ENCODE peak calls at places on chromosomes 3 and 15, in ten cellular contexts. One of them, this sample, is unnamed.

GRCh38 chr3:121998030-121998580 is 23.9 kb downstream of the ILDR1 start:
- DNase-seq in endothelial cell: peak
- DNase-seq in stimulated activated CD8-positive, alpha-beta memory T cell treated with anti-CD3 and anti-CD28 coated beads, Interleukin-7, amount 100 ng/mL, for 24 hours: no peak
- DNase-seq in activated CD8-positive, alpha-beta T cell treated with anti-CD3 and anti-CD28 coated beads, Interleukin-2, amount 10 ng/mL, durations not matched to agents 7 days and 5 days: no peak
- DNase-seq in GM23338: no peak
- DNase-seq in mucosa of gallbladder: no peak
- DNase-seq in kidney glomerular epithelial cell: peak
- DNase-seq in central memory CD4-positive, alpha-beta T cell: no peak
- DNase-seq in D341Med: no peak
- DNase-seq in heart left ventricle: no peak
- DNase-seq in this sample: no peak

GRCh38 chr15:78065973-78066946 is 11.3 kb downstream of the TBC1D2B start:
- DNase-seq in endothelial cell: no peak
- DNase-seq in stimulated activated CD8-positive, alpha-beta memory T cell treated with anti-CD3 and anti-CD28 coated beads, Interleukin-7, amount 100 ng/mL, for 24 hours: no peak
- DNase-seq in activated CD8-positive, alpha-beta T cell treated with anti-CD3 and anti-CD28 coated beads, Interleukin-2, amount 10 ng/mL, durations not matched to agents 7 days and 5 days: no peak
- DNase-seq in GM23338: no peak
- DNase-seq in mucosa of gallbladder: no peak
- DNase-seq in kidney glomerular epithelial cell: no peak
- DNase-seq in central memory CD4-positive, alpha-beta T cell: no peak
- DNase-seq in D341Med: no peak
- DNase-seq in heart left ventricle: no peak
- DNase-seq in this sample: no peak

GRCh38 chr3:69389520-69390248 is 3.8 kb upstream of the FRMD4B start:
- DNase-seq in endothelial cell: no peak
- DNase-seq in stimulated activated CD8-positive, alpha-beta memory T cell treated with anti-CD3 and anti-CD28 coated beads, Interleukin-7, amount 100 ng/mL, for 24 hours: no peak
- DNase-seq in activated CD8-positive, alpha-beta T cell treated with anti-CD3 and anti-CD28 coated beads, Interleukin-2, amount 10 ng/mL, durations not matched to agents 7 days and 5 days: no peak
- DNase-seq in GM23338: no peak
- DNase-seq in mucosa of gallbladder: no peak
- DNase-seq in kidney glomerular epithelial cell: no peak
- DNase-seq in central memory CD4-positive, alpha-beta T cell: no peak
- DNase-seq in D341Med: no peak
- DNase-seq in heart left ventricle: no peak
- DNase-seq in this sample: no peak

GRCh38 chr3:127041933-127042332 is 59.0 kb downstream of the PLXNA1 start:
- DNase-seq in endothelial cell: no peak
- DNase-seq in stimulated activated CD8-positive, alpha-beta memory T cell treated with anti-CD3 and anti-CD28 coated beads, Interleukin-7, amount 100 ng/mL, for 24 hours: no peak
- DNase-seq in activated CD8-positive, alpha-beta T cell treated with anti-CD3 and anti-CD28 coated beads, Interleukin-2, amount 10 ng/mL, durations not matched to agents 7 days and 5 days: no peak
- DNase-seq in GM23338: no peak
- DNase-seq in mucosa of gallbladder: no peak
- DNase-seq in kidney glomerular epithelial cell: no peak
- DNase-seq in central memory CD4-positive, alpha-beta T cell: no peak
- DNase-seq in D341Med: no peak
- DNase-seq in heart left ventricle: no peak
- DNase-seq in this sample: no peak

GRCh38 chr15:83784975-83785374 is 131.1 kb downstream of the ADAMTSL3 start:
- DNase-seq in endothelial cell: no peak
- DNase-seq in stimulated activated CD8-positive, alpha-beta memory T cell treated with anti-CD3 and anti-CD28 coated beads, Interleukin-7, amount 100 ng/mL, for 24 hours: no peak
- DNase-seq in activated CD8-positive, alpha-beta T cell treated with anti-CD3 and anti-CD28 coated beads, Interleukin-2, amount 10 ng/mL, durations not matched to agents 7 days and 5 days: no peak
- DNase-seq in GM23338: no peak
- DNase-seq in mucosa of gallbladder: no peak
- DNase-seq in kidney glomerular epithelial cell: peak
- DNase-seq in central memory CD4-positive, alpha-beta T cell: no peak
- DNase-seq in D341Med: no peak
- DNase-seq in heart left ventricle: no peak
- DNase-seq in this sample: no peak

GRCh38 chr15:74228723-74229081 is 7.4 kb upstream of the CCDC33 start:
- DNase-seq in endothelial cell: no peak
- DNase-seq in stimulated activated CD8-positive, alpha-beta memory T cell treated with anti-CD3 and anti-CD28 coated beads, Interleukin-7, amount 100 ng/mL, for 24 hours: no peak
- DNase-seq in activated CD8-positive, alpha-beta T cell treated with anti-CD3 and anti-CD28 coated beads, Interleukin-2, amount 10 ng/mL, durations not matched to agents 7 days and 5 days: no peak
- DNase-seq in GM23338: peak
- DNase-seq in mucosa of gallbladder: no peak
- DNase-seq in kidney glomerular epithelial cell: no peak
- DNase-seq in central memory CD4-positive, alpha-beta T cell: no peak
- DNase-seq in D341Med: peak
- DNase-seq in heart left ventricle: no peak
- DNase-seq in this sample: peak

GRCh38 chr3:123119802-123120201 is 53.0 kb downstream of the PDIA5 start:
- DNase-seq in endothelial cell: no peak
- DNase-seq in stimulated activated CD8-positive, alpha-beta memory T cell treated with anti-CD3 and anti-CD28 coated beads, Interleukin-7, amount 100 ng/mL, for 24 hours: no peak
- DNase-seq in activated CD8-positive, alpha-beta T cell treated with anti-CD3 and anti-CD28 coated beads, Interleukin-2, amount 10 ng/mL, durations not matched to agents 7 days and 5 days: no peak
- DNase-seq in GM23338: no peak
- DNase-seq in mucosa of gallbladder: no peak
- DNase-seq in kidney glomerular epithelial cell: no peak
- DNase-seq in central memory CD4-positive, alpha-beta T cell: no peak
- DNase-seq in D341Med: peak
- DNase-seq in heart left ventricle: no peak
- DNase-seq in this sample: no peak

GRCh38 chr15:61974759-61975158 is 85.5 kb downstream of the VPS13C start:
- DNase-seq in endothelial cell: no peak
- DNase-seq in stimulated activated CD8-positive, alpha-beta memory T cell treated with anti-CD3 and anti-CD28 coated beads, Interleukin-7, amount 100 ng/mL, for 24 hours: no peak
- DNase-seq in activated CD8-positive, alpha-beta T cell treated with anti-CD3 and anti-CD28 coated beads, Interleukin-2, amount 10 ng/mL, durations not matched to agents 7 days and 5 days: no peak
- DNase-seq in GM23338: no peak
- DNase-seq in mucosa of gallbladder: no peak
- DNase-seq in kidney glomerular epithelial cell: no peak
- DNase-seq in central memory CD4-positive, alpha-beta T cell: no peak
- DNase-seq in D341Med: peak
- DNase-seq in heart left ventricle: no peak
- DNase-seq in this sample: no peak

GRCh38 chr3:12922299-12922698 is 80.9 kb upstream of the RPL32 start:
- DNase-seq in endothelial cell: no peak
- DNase-seq in stimulated activated CD8-positive, alpha-beta memory T cell treated with anti-CD3 and anti-CD28 coated beads, Interleukin-7, amount 100 ng/mL, for 24 hours: no peak
- DNase-seq in activated CD8-positive, alpha-beta T cell treated with anti-CD3 and anti-CD28 coated beads, Interleukin-2, amount 10 ng/mL, durations not matched to agents 7 days and 5 days: no peak
- DNase-seq in GM23338: no peak
- DNase-seq in mucosa of gallbladder: no peak
- DNase-seq in kidney glomerular epithelial cell: no peak
- DNase-seq in central memory CD4-positive, alpha-beta T cell: no peak
- DNase-seq in D341Med: peak
- DNase-seq in heart left ventricle: no peak
- DNase-seq in this sample: peak

GRCh38 chr15:77118787-77119410 is 48.0 kb upstream of the TSPAN3 start:
- DNase-seq in endothelial cell: no peak
- DNase-seq in stimulated activated CD8-positive, alpha-beta memory T cell treated with anti-CD3 and anti-CD28 coated beads, Interleukin-7, amount 100 ng/mL, for 24 hours: no peak
- DNase-seq in activated CD8-positive, alpha-beta T cell treated with anti-CD3 and anti-CD28 coated beads, Interleukin-2, amount 10 ng/mL, durations not matched to agents 7 days and 5 days: peak
- DNase-seq in GM23338: peak
- DNase-seq in mucosa of gallbladder: peak
- DNase-seq in kidney glomerular epithelial cell: peak
- DNase-seq in central memory CD4-positive, alpha-beta T cell: peak
- DNase-seq in D341Med: peak
- DNase-seq in heart left ventricle: no peak
- DNase-seq in this sample: peak

GRCh38 chr3:29525254-29525881 is 244.5 kb downstream of the RBMS3 start:
- DNase-seq in endothelial cell: no peak
- DNase-seq in stimulated activated CD8-positive, alpha-beta memory T cell treated with anti-CD3 and anti-CD28 coated beads, Interleukin-7, amount 100 ng/mL, for 24 hours: no peak
- DNase-seq in activated CD8-positive, alpha-beta T cell treated with anti-CD3 and anti-CD28 coated beads, Interleukin-2, amount 10 ng/mL, durations not matched to agents 7 days and 5 days: no peak
- DNase-seq in GM23338: no peak
- DNase-seq in mucosa of gallbladder: peak
- DNase-seq in kidney glomerular epithelial cell: no peak
- DNase-seq in central memory CD4-positive, alpha-beta T cell: no peak
- DNase-seq in D341Med: no peak
- DNase-seq in heart left ventricle: peak
- DNase-seq in this sample: no peak

GRCh38 chr15:27456807-27457206 is 485.8 kb downstream of the GABRG3 start:
- DNase-seq in endothelial cell: no peak
- DNase-seq in stimulated activated CD8-positive, alpha-beta memory T cell treated with anti-CD3 and anti-CD28 coated beads, Interleukin-7, amount 100 ng/mL, for 24 hours: no peak
- DNase-seq in activated CD8-positive, alpha-beta T cell treated with anti-CD3 and anti-CD28 coated beads, Interleukin-2, amount 10 ng/mL, durations not matched to agents 7 days and 5 days: no peak
- DNase-seq in GM23338: no peak
- DNase-seq in mucosa of gallbladder: no peak
- DNase-seq in kidney glomerular epithelial cell: no peak
- DNase-seq in central memory CD4-positive, alpha-beta T cell: no peak
- DNase-seq in D341Med: no peak
- DNase-seq in heart left ventricle: no peak
- DNase-seq in this sample: no peak

GRCh38 chr15:71811752-71812735 is 1.7 kb downstream of the NR2E3 start:
- DNase-seq in endothelial cell: no peak
- DNase-seq in stimulated activated CD8-positive, alpha-beta memory T cell treated with anti-CD3 and anti-CD28 coated beads, Interleukin-7, amount 100 ng/mL, for 24 hours: no peak
- DNase-seq in activated CD8-positive, alpha-beta T cell treated with anti-CD3 and anti-CD28 coated beads, Interleukin-2, amount 10 ng/mL, durations not matched to agents 7 days and 5 days: no peak
- DNase-seq in GM23338: no peak
- DNase-seq in mucosa of gallbladder: no peak
- DNase-seq in kidney glomerular epithelial cell: no peak
- DNase-seq in central memory CD4-positive, alpha-beta T cell: no peak
- DNase-seq in D341Med: no peak
- DNase-seq in heart left ventricle: no peak
- DNase-seq in this sample: peak

GRCh38 chr15:93088200-93088980 is 621 bp downstream of the RGMA start:
- DNase-seq in endothelial cell: peak
- DNase-seq in stimulated activated CD8-positive, alpha-beta memory T cell treated with anti-CD3 and anti-CD28 coated beads, Interleukin-7, amount 100 ng/mL, for 24 hours: no peak
- DNase-seq in activated CD8-positive, alpha-beta T cell treated with anti-CD3 and anti-CD28 coated beads, Interleukin-2, amount 10 ng/mL, durations not matched to agents 7 days and 5 days: peak
- DNase-seq in GM23338: peak
- DNase-seq in mucosa of gallbladder: no peak
- DNase-seq in kidney glomerular epithelial cell: no peak
- DNase-seq in central memory CD4-positive, alpha-beta T cell: no peak
- DNase-seq in D341Med: peak
- DNase-seq in heart left ventricle: peak
- DNase-seq in this sample: peak

This sample was measured in SK-N-SH.